ENCODE peak calls at places on chromosomes 11 and 22, in five cellular contexts. A is fibroblast of lung, H is BE2C, S is AG09309, Q is aorta. J is an unnamed sample.

GRCh38 chr11:125426818-125427528 is 69.1 kb downstream of the FEZ1 start:
- DNase-seq in H (no peak), Q (peak), A (no peak), S (no peak), J (no peak)

GRCh38 chr22:46002757-46003270 is 25.9 kb upstream of the WNT7B start:
- DNase-seq in A (peak), H (no peak), S (no peak), Q (peak), J (no peak)

GRCh38 chr22:19674129-19674928 is 40.0 kb upstream of the SEPTIN5 start:
- DNase-seq in A (peak), S (no peak), Q (no peak), H (peak), J (no peak)

GRCh38 chr22:46849101-46849500 is 86.7 kb downstream of the TBC1D22A start:
- DNase-seq in S (no peak), H (no peak), A (no peak), Q (no peak), J (no peak)

GRCh38 chr22:25361899-25362214 is 142.4 kb downstream of the CRYBB2 start:
- DNase-seq in A (no peak), Q (no peak), S (no peak), H (no peak), J (no peak)

GRCh38 chr11:35324183-35324582 is 95.2 kb downstream of the SLC1A2 start:
- DNase-seq in H (no peak), S (no peak), A (no peak), Q (no peak), J (no peak)

GRCh38 chr11:119934267-119934666 is 203.6 kb downstream of the TRIM29 start:
- DNase-seq in Q (no peak), A (no peak), H (no peak), S (no peak), J (no peak)

GRCh38 chr11:18144243-18144642 is 11.9 kb downstream of the MRGPRX3 start:
- DNase-seq in A (no peak), Q (no peak), S (no peak), H (no peak), J (no peak)

GRCh38 chr11:70303070-70303469 is 32.6 kb downstream of the PPFIA1 start:
- DNase-seq in A (peak), H (no peak), S (peak), Q (peak), J (no peak)

GRCh38 chr11:61516675-61517516 is 8.3 kb downstream of the LRRC10B start:
- DNase-seq in A (peak), H (peak), S (no peak), Q (peak), J (no peak)

GRCh38 chr11:100543386-100543785 is 143.7 kb upstream of the ARHGAP42 start:
- DNase-seq in S (no peak), H (no peak), A (no peak), Q (no peak), J (no peak)

GRCh38 chr22:43378011-43378704 is 33.7 kb upstream of the MPPED1 start:
- DNase-seq in H (no peak), S (no peak), A (peak), Q (peak), J (no peak)

GRCh38 chr11:11871991-11872401 is 30.2 kb downstream of the USP47 start:
- DNase-seq in H (no peak), A (no peak), S (no peak), Q (no peak), J (no peak)
- H3K4me3 ChIP-seq in H (no peak), A (no peak), S (no peak), Q (no peak), J (no peak)

GRCh38 chr11:59144579-59145345 is 2.1 kb downstream of the FAM111A start:
- DNase-seq in A (peak), S (peak), Q (peak), H (no peak), J (no peak)

GRCh38 chr11:59142530-59143507 is at the start of gene FAM111A:
- DNase-seq in A (peak), H (peak), S (peak), Q (peak), J (peak)

GRCh38 chr11:59141673-59142460 is 789 bp upstream of the FAM111A start:
- DNase-seq in S (no peak), Q (no peak), H (no peak), A (peak), J (no peak)

GRCh38 chr11:59144096-59144495 is 1.4 kb downstream of the FAM111A start:
- DNase-seq in Q (no peak), H (no peak), S (no peak), A (no peak), J (no peak)

GRCh38 chr11:59145534-59145933 is 2.9 kb downstream of the FAM111A start:
- DNase-seq in S (peak), Q (no peak), A (peak), H (no peak), J (peak)
- H3K4me3 ChIP-seq in S (peak), Q (no peak), A (peak), H (no peak), J (peak)

GRCh38 chr11:64514596-64514995 is 76.4 kb upstream of the SLC22A12 start:
- DNase-seq in Q (no peak), S (no peak), A (no peak), H (no peak), J (no peak)
- H3K4me3 ChIP-seq in Q (no peak), S (no peak), A (no peak), H (no peak), J (no peak)

DNA sequence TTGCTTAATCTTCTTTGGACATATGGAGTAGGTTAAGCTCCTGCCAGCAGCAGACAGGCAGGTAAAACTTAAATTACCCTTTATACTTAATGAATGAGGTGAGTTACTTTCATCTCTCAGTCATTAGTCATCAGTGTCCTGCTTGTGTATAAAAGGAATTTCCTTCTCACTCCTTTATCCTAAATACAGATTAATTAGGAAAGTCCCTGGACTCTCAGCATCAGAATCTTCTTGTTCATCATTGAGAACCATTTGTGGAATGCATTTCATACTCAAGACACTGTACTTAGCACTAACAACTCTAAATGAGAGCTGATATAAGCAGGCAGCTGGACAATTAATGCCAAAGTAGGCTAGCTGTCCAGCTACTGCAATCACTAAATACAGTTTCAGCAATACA is 630.4 kb downstream of the METTL15 start:
- DNase-seq in H (no peak), A (no peak), S (no peak), Q (no peak), J (no peak)
- H3K4me3 ChIP-seq in H (no peak), A (no peak), S (no peak), Q (no peak), J (no peak)

GRCh38 chr22:37633082-37633692 is 6.3 kb upstream of the SH3BP1 start:
- DNase-seq in A (no peak), S (no peak), Q (no peak), H (no peak), J (no peak)
- H3K4me3 ChIP-seq in A (no peak), S (no peak), Q (no peak), H (peak), J (no peak)

GRCh38 chr11:2816941-2817421 is 68.6 kb downstream of the CDKN1C start:
- DNase-seq in H (no peak), Q (peak), A (peak), S (peak), J (peak)
- H3K4me3 ChIP-seq in H (no peak), Q (no peak), A (no peak), S (no peak), J (no peak)

GRCh38 chr11:3161309-3161708 is 3.8 kb downstream of the OSBPL5 start:
- DNase-seq in Q (peak), S (no peak), H (no peak), A (no peak), J (no peak)
- H3K4me3 ChIP-seq in Q (no peak), S (no peak), H (no peak), A (peak), J (peak)

J was measured in AG04449.